ENCODE peak calls at places on chromosome 10, in seven cellular contexts. N is H9, M is spleen, G is astrocyte of the spinal cord, C is cardiac fibroblast, J is BJ, A is foreskin fibroblast. R is an unnamed sample.

GRCh38 chr10:112524637-112525036 is 77.6 kb downstream of the VTI1A start:
- DNase-seq in N (no peak), M (no peak), G (no peak), C (no peak), J (no peak), A (peak; percentile 4), R (no peak)

GRCh38 chr10:122740640-122741039 is 41.0 kb upstream of the C10orf120 start:
- DNase-seq in N (no peak), M (no peak), G (no peak), C (no peak), J (no peak), A (no peak), R (no peak)

GRCh38 chr10:71856619-71857018 is 5.6 kb upstream of the PSAP start:
- DNase-seq in N (no peak), M (peak; percentile 20), G (no peak), C (no peak), J (no peak), A (no peak), R (no peak)

GRCh38 chr10:44293306-44293778 is 91.6 kb downstream of the CXCL12 start:
- DNase-seq in N (no peak), M (no peak), G (no peak), C (no peak), J (no peak), A (no peak), R (no peak)

GRCh38 chr10:94361161-94361794 is 1.5 kb downstream of the NOC3L start:
- DNase-seq in N (no peak), M (no peak), G (no peak), C (peak; percentile 31), J (no peak), A (no peak), R (no peak)

GRCh38 chr10:72093450-72093849 is 5.1 kb upstream of the SPOCK2 start:
- DNase-seq in N (no peak), M (no peak), G (no peak), C (no peak), J (no peak), A (no peak), R (no peak)

GRCh38 chr10:133060881-133061280 is 26.8 kb upstream of the ADGRA1 start:
- DNase-seq in N (no peak), M (no peak), G (no peak), C (no peak), J (no peak), A (no peak), R (no peak)

GRCh38 chr10:16944081-16944922 is 127.1 kb upstream of the RSU1 start:
- DNase-seq in N (no peak), M (no peak), G (peak; percentile 59), C (peak; percentile 60), J (peak; percentile 85), A (peak; percentile 86), R (peak; percentile 80)

GRCh38 chr10:123796736-123797135 is 94.9 kb downstream of the CPXM2 start:
- DNase-seq in N (no peak), M (no peak), G (no peak), C (no peak), J (no peak), A (peak; percentile 14), R (no peak)

GRCh38 chr10:5538892-5539651 is 14.3 kb downstream of the CALML3 start:
- DNase-seq in N (no peak), M (peak; percentile 65), G (no peak), C (no peak), J (no peak), A (no peak), R (no peak)

GRCh38 chr10:78378192-78378591 is 344.5 kb downstream of the RPS24 start:
- DNase-seq in N (no peak), M (peak; percentile 4), G (no peak), C (no peak), J (no peak), A (no peak), R (no peak)

GRCh38 chr10:78383378-78383777 is 349.7 kb downstream of the RPS24 start:
- DNase-seq in N (no peak), M (no peak), G (no peak), C (no peak), J (no peak), A (no peak), R (no peak)

GRCh38 chr10:78382776-78383175 is 349.1 kb downstream of the RPS24 start:
- DNase-seq in N (no peak), M (peak; percentile 1), G (no peak), C (no peak), J (no peak), A (no peak), R (no peak)

GRCh38 chr10:78382047-78382446 is 348.4 kb downstream of the RPS24 start:
- DNase-seq in N (no peak), M (no peak), G (no peak), C (no peak), J (no peak), A (no peak), R (no peak)

GRCh38 chr10:78381072-78381471 is 347.4 kb downstream of the RPS24 start:
- DNase-seq in N (peak; percentile 42), M (no peak), G (no peak), C (no peak), J (no peak), A (no peak), R (no peak)
- TF ChIP-seq CTCF in N (peak; percentile 74), M (peak; percentile 28), G (peak; percentile 45), C (peak; percentile 44), J (peak; percentile 53), A (peak; percentile 23), R (peak; percentile 21)

GRCh38 chr10:101010329-101010728 is 10.7 kb downstream of the LZTS2 start:
- DNase-seq in N (no peak), M (no peak), G (no peak), C (no peak), J (no peak), A (no peak), R (no peak)

GRCh38 chr10:101014230-101014884 is 14.7 kb downstream of the LZTS2 start:
- DNase-seq in N (peak; percentile 81), M (peak; percentile 93), G (peak; percentile 68), C (peak; percentile 73), J (no peak), A (peak; percentile 58), R (no peak)

GRCh38 chr10:101013365-101013825 is 13.8 kb downstream of the LZTS2 start:
- DNase-seq in N (no peak), M (no peak), G (no peak), C (no peak), J (no peak), A (no peak), R (no peak)

GRCh38 chr10:101012525-101013364 is 13.1 kb downstream of the LZTS2 start:
- DNase-seq in N (peak; percentile 86), M (peak; percentile 89), G (peak; percentile 94), C (peak; percentile 92), J (peak; percentile 72), A (peak; percentile 90), R (peak; percentile 76)

DNA sequence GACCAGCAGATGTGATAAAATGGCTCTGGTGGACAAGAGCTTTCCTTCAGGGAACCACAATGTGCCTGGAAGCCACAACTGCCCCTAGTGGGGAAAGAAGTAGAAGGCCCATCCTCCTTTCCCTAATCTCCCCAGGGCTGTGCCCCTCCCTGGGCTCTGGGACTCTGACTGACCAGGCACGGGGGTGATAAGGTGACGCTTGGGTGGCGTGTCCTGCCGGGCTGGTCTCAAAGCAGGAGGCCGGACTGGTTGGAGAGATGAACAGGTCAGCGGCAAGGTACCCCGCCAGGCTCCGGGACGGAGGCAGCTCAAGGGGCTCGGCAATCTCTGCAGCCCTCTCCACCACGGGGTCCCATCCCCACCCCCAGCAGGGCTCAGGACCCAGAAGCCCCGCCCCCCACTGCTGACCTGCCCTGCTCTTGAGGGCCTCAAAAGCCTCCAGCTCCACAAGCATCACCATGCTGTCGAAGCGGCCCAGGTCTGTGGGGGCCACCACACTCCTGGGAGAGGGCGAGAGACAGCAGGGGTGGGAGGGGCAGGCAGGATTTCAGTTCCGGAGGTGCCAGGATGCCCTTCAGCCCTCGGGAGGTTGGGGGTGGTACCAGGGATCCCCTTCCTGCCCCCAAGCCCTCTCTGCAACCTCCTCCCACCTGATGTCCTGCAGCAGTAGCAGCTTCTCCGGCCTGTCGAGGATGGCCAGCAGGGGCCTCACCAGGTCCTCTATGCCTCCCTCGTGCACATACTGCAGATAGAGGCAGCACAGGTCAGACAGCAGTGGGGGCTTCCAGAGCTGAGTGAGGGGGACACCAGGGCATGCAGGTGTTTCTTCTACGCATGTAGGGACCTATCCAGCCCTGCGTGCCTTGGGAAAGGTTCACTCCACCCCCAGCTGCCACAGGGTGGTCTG is 12.2 kb downstream of the LZTS2 start:
- DNase-seq in N (peak; percentile 67), M (peak; percentile 74), G (no peak), C (peak; percentile 34), J (no peak), A (no peak), R (no peak)
- TF ChIP-seq CTCF in N (peak; percentile 66), M (no peak), G (peak; percentile 59), C (peak; percentile 41), J (peak; percentile 47), A (peak; percentile 36), R (peak; percentile 33)

DNA sequence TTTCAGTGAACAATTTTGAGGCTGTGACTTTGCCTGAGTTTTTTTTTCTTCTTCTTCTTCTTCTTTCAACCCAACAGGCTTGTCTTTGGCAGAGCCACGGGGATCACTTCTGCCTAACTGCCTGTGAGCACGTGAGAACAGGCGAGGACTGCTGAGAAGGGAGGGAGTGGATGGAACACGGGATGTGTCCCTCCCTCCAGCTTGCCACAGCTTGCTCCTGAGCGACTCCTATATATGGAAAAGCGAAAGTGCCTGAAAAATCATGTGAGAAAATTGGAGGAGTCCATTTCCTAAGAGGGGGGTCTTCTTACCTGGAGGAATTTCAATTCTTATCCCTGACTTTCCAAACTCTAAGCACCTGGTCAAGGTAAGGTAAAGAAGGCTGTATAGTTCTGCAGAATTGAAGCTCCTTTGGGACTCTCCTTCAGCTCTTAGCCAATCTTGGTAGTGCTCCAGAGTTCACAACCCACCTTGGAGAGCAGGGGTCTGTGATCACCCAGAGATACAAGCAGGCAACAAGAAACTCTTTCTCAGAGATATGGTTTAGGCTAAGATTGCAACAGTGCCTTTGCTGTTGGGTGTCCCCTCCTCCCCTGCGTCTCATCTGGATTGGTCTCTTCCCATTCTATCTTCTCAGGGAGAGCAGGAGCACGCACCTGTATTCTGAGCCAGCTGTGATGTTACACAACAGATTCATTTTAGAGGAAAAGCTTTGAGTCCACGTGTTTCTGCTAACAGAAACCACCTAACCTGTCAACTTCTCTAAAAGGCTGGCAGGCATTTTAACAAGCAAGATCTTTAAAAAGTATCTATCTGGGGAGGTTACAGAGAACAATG is at the start of gene MAT1A:
- DNase-seq in N (peak; percentile 66), M (no peak), G (no peak), C (peak; percentile 5), J (no peak), A (no peak), R (no peak)
- TF ChIP-seq CTCF in N (peak; percentile 42), M (no peak), G (no peak), C (no peak), J (no peak), A (no peak), R (no peak)

DNA sequence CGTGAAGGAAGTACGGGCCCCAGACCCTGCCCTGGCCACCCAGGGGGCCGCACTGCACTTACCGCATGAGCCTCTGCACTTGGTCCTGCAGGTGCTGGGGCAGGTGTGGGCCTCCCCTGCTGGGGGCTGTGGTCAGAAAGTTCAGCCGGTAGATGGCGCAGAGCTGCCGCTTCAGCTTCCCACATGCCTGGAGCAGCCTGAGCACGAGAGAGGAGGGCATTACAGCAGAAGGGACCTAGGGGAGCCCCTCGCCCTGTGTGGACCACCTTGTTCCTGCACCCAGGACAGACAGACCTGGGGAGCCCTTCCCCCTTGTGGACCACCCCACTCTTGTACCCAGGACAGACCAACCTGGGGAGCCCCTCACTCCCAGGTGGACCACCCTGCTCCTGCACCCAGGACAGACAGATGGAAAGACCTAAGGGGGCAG is 8.7 kb upstream of the PYROXD2 start:
- DNase-seq in N (peak; percentile 85), M (no peak), G (no peak), C (no peak), J (no peak), A (no peak), R (no peak)
- TF ChIP-seq CTCF in N (peak; percentile 75), M (no peak), G (peak; percentile 21), C (no peak), J (no peak), A (no peak), R (no peak)